ENCODE peak calls at places on chromosome 18, in five cellular contexts. M is globus pallidus; Y is glutamatergic neuron; U is mesendoderm; E is activated T-cell treated with anti-CD3 and anti-CD28 coated beads, Interleukin-2, amount 50 U/mL, for 24 hours. Q is an unnamed sample.

GRCh38 chr18:75874401-75875093 is 447.0 kb upstream of the SMIM21 start:
- DNase-seq in M (no peak), Y (no peak), U (no peak), E (no peak), Q (no peak)

GRCh38 chr18:57668021-57668420 is 46.4 kb upstream of the NARS1 start:
- DNase-seq in M (no peak), Y (no peak), U (no peak), E (no peak), Q (no peak)

GRCh38 chr18:23964282-23965238 is 50.0 kb upstream of the TTC39C start:
- DNase-seq in M (no peak), Y (no peak), U (peak; percentile 27), E (peak; percentile 64), Q (peak; percentile 81)

GRCh38 chr18:56770873-56771272 is 119.7 kb downstream of the WDR7 start:
- DNase-seq in M (no peak), Y (no peak), U (no peak), E (no peak), Q (no peak)

GRCh38 chr18:24234330-24234729 is 95.5 kb downstream of the CABYR start:
- DNase-seq in M (no peak), Y (no peak), U (no peak), E (no peak), Q (no peak)

GRCh38 chr18:70464343-70465114 is 175.7 kb downstream of the SOCS6 start:
- DNase-seq in M (peak; percentile 91), Y (peak; percentile 86), U (peak; percentile 83), E (peak; percentile 48), Q (no peak)

GRCh38 chr18:64238076-64238475 is 89.2 kb upstream of the LINC00305 start:
- DNase-seq in M (peak; percentile 17), Y (no peak), U (no peak), E (no peak), Q (no peak)

GRCh38 chr18:10252952-10253680 is 201.3 kb upstream of the APCDD1 start:
- DNase-seq in M (peak; percentile 42), Y (no peak), U (no peak), E (no peak), Q (no peak)

GRCh38 chr18:56433919-56434318 is 204.5 kb downstream of the TXNL1 start:
- DNase-seq in M (no peak), Y (no peak), U (peak; percentile 67), E (no peak), Q (no peak)

GRCh38 chr18:2326999-2327398 is 244.3 kb downstream of the METTL4 start:
- DNase-seq in M (no peak), Y (no peak), U (no peak), E (no peak), Q (no peak)

GRCh38 chr18:9987931-9988330 is 74.1 kb downstream of the VAPA start:
- DNase-seq in M (peak; percentile 84), Y (no peak), U (no peak), E (no peak), Q (no peak)

GRCh38 chr18:45221363-45221762 is 393.9 kb upstream of the SLC14A2 start:
- DNase-seq in M (no peak), Y (no peak), U (no peak), E (no peak), Q (no peak)

GRCh38 chr18:55404811-55405654 is 183.0 kb downstream of the TCF4 start:
- DNase-seq in M (peak; percentile 65), Y (no peak), U (no peak), E (no peak), Q (no peak)

GRCh38 chr18:25950321-25950720 is 140.1 kb downstream of the SS18 start:
- DNase-seq in M (no peak), Y (no peak), U (no peak), E (no peak), Q (no peak)

Q was measured in activated effector memory CD4-positive, alpha-beta T cell treated with anti-CD3 and anti-CD28 coated beads, Interleukin-2, amount 50 U/mL, for 16 hours.